ENCODE peak calls at places on chromosomes 13 and 19, in four cellular contexts. One of them, this sample, is unnamed.

GRCh38 chr19:48645652-48646191 is at the start of gene CA11:
- DNase-seq in mesendoderm: peak; percentile 93
- DNase-seq in HS-5: no peak
- DNase-seq in Daoy: peak; percentile 42
- DNase-seq in this sample: peak; percentile 83

GRCh38 chr13:41232715-41233114 is 30.7 kb downstream of the MTRF1 start:
- DNase-seq in HS-5: no peak
- DNase-seq in Daoy: no peak
- DNase-seq in mesendoderm: no peak
- DNase-seq in this sample: no peak

GRCh38 chr19:39820696-39821095 is 13.3 kb downstream of the DYRK1B start:
- DNase-seq in HS-5: no peak
- DNase-seq in Daoy: no peak
- DNase-seq in mesendoderm: no peak
- DNase-seq in this sample: no peak

GRCh38 chr13:111211789-111212516 is 96.8 kb downstream of the ARHGEF7 start:
- DNase-seq in HS-5: no peak
- DNase-seq in Daoy: no peak
- DNase-seq in mesendoderm: peak; percentile 96
- DNase-seq in this sample: peak; percentile 75

GRCh38 chr13:32407854-32408253 is 20.1 kb downstream of the N4BP2L1 start:
- DNase-seq in HS-5: no peak
- DNase-seq in mesendoderm: no peak
- DNase-seq in Daoy: no peak
- DNase-seq in this sample: no peak

GRCh38 chr13:43543331-43543730 is 243.4 kb downstream of the ENOX1 start:
- DNase-seq in mesendoderm: no peak
- DNase-seq in HS-5: peak; percentile 10
- DNase-seq in Daoy: no peak
- DNase-seq in this sample: no peak

GRCh38 chr13:51966186-51966585 is 45.1 kb downstream of the ATP7B start:
- DNase-seq in mesendoderm: no peak
- DNase-seq in HS-5: no peak
- DNase-seq in Daoy: no peak
- DNase-seq in this sample: no peak

GRCh38 chr13:94063096-94063495 is 416.4 kb downstream of the DCT start:
- DNase-seq in mesendoderm: no peak
- DNase-seq in HS-5: no peak
- DNase-seq in Daoy: no peak
- DNase-seq in this sample: no peak

GRCh38 chr19:14318873-14319272 is 62.4 kb upstream of the ADGRE5 start:
- DNase-seq in Daoy: no peak
- DNase-seq in mesendoderm: peak; percentile 23
- DNase-seq in HS-5: no peak
- DNase-seq in this sample: peak; percentile 81

GRCh38 chr13:104008571-104009435 is 942.6 kb upstream of the SLC10A2 start:
- DNase-seq in HS-5: no peak
- DNase-seq in mesendoderm: no peak
- DNase-seq in Daoy: no peak
- DNase-seq in this sample: no peak

GRCh38 chr19:17424743-17425365 is 5.0 kb downstream of the MVB12A start:
- DNase-seq in Daoy: peak; percentile 59
- DNase-seq in mesendoderm: peak; percentile 85
- DNase-seq in HS-5: no peak
- DNase-seq in this sample: peak; percentile 96

GRCh38 chr19:49110567-49110966 is 3.6 kb upstream of the LIN7B start:
- DNase-seq in HS-5: no peak
- DNase-seq in mesendoderm: no peak
- DNase-seq in Daoy: no peak
- DNase-seq in this sample: no peak

GRCh38 chr13:27359203-27359821 is 65.1 kb upstream of the GTF3A start:
- DNase-seq in HS-5: no peak
- DNase-seq in mesendoderm: peak; percentile 65
- DNase-seq in Daoy: peak; percentile 50
- DNase-seq in this sample: peak; percentile 89

GRCh38 chr19:45103625-45104319 is 10.8 kb downstream of the PPP1R37 start:
- DNase-seq in HS-5: no peak
- DNase-seq in mesendoderm: peak; percentile 45
- DNase-seq in Daoy: no peak
- DNase-seq in this sample: peak; percentile 60

GRCh38 chr19:35553385-35554000 is 8.1 kb downstream of the TMEM147 start:
- DNase-seq in mesendoderm: no peak
- DNase-seq in Daoy: no peak
- DNase-seq in HS-5: no peak
- DNase-seq in this sample: no peak

GRCh38 chr19:3655402-3656072 is 28.9 kb upstream of the CACTIN start:
- DNase-seq in HS-5: peak; percentile 97
- DNase-seq in mesendoderm: no peak
- DNase-seq in Daoy: peak; percentile 99
- DNase-seq in this sample: no peak

GRCh38 chr13:51733656-51734334 is 70.2 kb downstream of the DHRS12 start:
- DNase-seq in Daoy: no peak
- DNase-seq in mesendoderm: peak; percentile 27
- DNase-seq in HS-5: no peak
- DNase-seq in this sample: no peak

GRCh38 chr13:80342541-80343371 is 1.8 kb upstream of the SPRY2 start:
- DNase-seq in mesendoderm: peak; percentile 87
- DNase-seq in Daoy: peak; percentile 72
- DNase-seq in HS-5: no peak
- DNase-seq in this sample: peak; percentile 96

GRCh38 chr19:17327068-17327653 is 7.5 kb downstream of the ANO8 start:
- DNase-seq in HS-5: no peak
- DNase-seq in Daoy: no peak
- DNase-seq in mesendoderm: no peak
- DNase-seq in this sample: no peak

GRCh38 chr13:107649071-107649470 is 566.3 kb downstream of the LIG4 start:
- DNase-seq in HS-5: no peak
- DNase-seq in Daoy: no peak
- DNase-seq in mesendoderm: no peak
- DNase-seq in this sample: no peak

GRCh38 chr19:16970821-16971220 is 55.8 kb downstream of the CPAMD8 start:
- DNase-seq in Daoy: no peak
- DNase-seq in HS-5: no peak
- DNase-seq in mesendoderm: peak; percentile 16
- DNase-seq in this sample: no peak

GRCh38 chr19:29119582-29119981 is 93.4 kb downstream of the UQCRFS1 start:
- DNase-seq in mesendoderm: peak; percentile 49
- DNase-seq in Daoy: no peak
- DNase-seq in HS-5: no peak
- DNase-seq in this sample: peak; percentile 80

GRCh38 chr19:58572818-58573657 is at the start of gene MZF1:
- DNase-seq in mesendoderm: peak; percentile 100
- DNase-seq in HS-5: peak; percentile 87
- DNase-seq in Daoy: peak; percentile 100
- DNase-seq in this sample: peak; percentile 100

GRCh38 chr19:996051-996838 is 4.0 kb upstream of the GRIN3B start:
- DNase-seq in HS-5: no peak
- DNase-seq in mesendoderm: peak; percentile 58
- DNase-seq in Daoy: peak; percentile 81
- DNase-seq in this sample: peak; percentile 74

GRCh38 chr13:113792821-113793717 is 34.0 kb downstream of the TMEM255B start:
- DNase-seq in Daoy: no peak
- DNase-seq in HS-5: no peak
- DNase-seq in mesendoderm: no peak
- DNase-seq in this sample: no peak

GRCh38 chr19:33375760-33376159 is 2.3 kb downstream of the CEBPG start:
- DNase-seq in HS-5: no peak
- DNase-seq in mesendoderm: no peak
- DNase-seq in Daoy: no peak
- DNase-seq in this sample: no peak

GRCh38 chr13:113586661-113587479 is 2.3 kb downstream of the TFDP1 start:
- DNase-seq in Daoy: no peak
- DNase-seq in mesendoderm: no peak
- DNase-seq in HS-5: no peak
- DNase-seq in this sample: peak; percentile 30

GRCh38 chr13:101919541-101920306 is 467.2 kb downstream of the ITGBL1 start:
- DNase-seq in mesendoderm: peak; percentile 65
- DNase-seq in Daoy: peak; percentile 42
- DNase-seq in HS-5: no peak
- DNase-seq in this sample: peak; percentile 92

GRCh38 chr13:21216332-21216731 is 39.9 kb downstream of the MRPL57 start:
- DNase-seq in mesendoderm: no peak
- DNase-seq in HS-5: no peak
- DNase-seq in Daoy: no peak
- DNase-seq in this sample: no peak

GRCh38 chr13:106143392-106143791 is 392.1 kb downstream of the EFNB2 start:
- DNase-seq in HS-5: no peak
- DNase-seq in mesendoderm: no peak
- DNase-seq in Daoy: no peak
- DNase-seq in this sample: no peak

GRCh38 chr19:41144403-41144802 is 30.2 kb downstream of the CYP2F1 start:
- DNase-seq in mesendoderm: peak; percentile 89
- DNase-seq in Daoy: peak; percentile 80
- DNase-seq in HS-5: peak; percentile 48
- DNase-seq in this sample: peak; percentile 95